ENCODE peak calls at places on chromosomes 3 and 15, in seven cellular contexts. R is mucosa of descending colon; H is MCF 10A; D is SW480; Z is stimulated activated CD8-positive, alpha-beta memory T cell treated with anti-CD3 and anti-CD28 coated beads, Interleukin-2, amount 100 ng/mL, for 48 hours; P is ovary; J is CD8-positive, alpha-beta memory T cell. G is an unnamed sample.

GRCh38 chr3:184727357-184728060 is 15.6 kb upstream of the MAGEF1 start:
- DNase-seq in R (no peak), H (peak; percentile 90), D (peak; percentile 86), Z (peak; percentile 13), P (peak; percentile 64), J (no peak), G (peak; percentile 37)

GRCh38 chr15:37877851-37878577 is 56.4 kb upstream of the TMCO5A start:
- DNase-seq in R (no peak), H (peak; percentile 25), D (no peak), Z (no peak), P (no peak), J (no peak), G (no peak)

GRCh38 chr3:127226946-127227842 is 34.3 kb downstream of the PRR23E start:
- DNase-seq in R (no peak), H (peak; percentile 47), D (peak; percentile 82), Z (no peak), P (no peak), J (no peak), G (no peak)

GRCh38 chr3:77159182-77159581 is 119.3 kb downstream of the ROBO2 start:
- DNase-seq in R (no peak), H (no peak), D (no peak), Z (no peak), P (no peak), J (no peak), G (no peak)

GRCh38 chr3:67296039-67296892 is 298.2 kb downstream of the KBTBD8 start:
- DNase-seq in R (no peak), H (no peak), D (no peak), Z (no peak), P (no peak), J (no peak), G (peak; percentile 63)

GRCh38 chr15:82832601-82833209 is 23.3 kb downstream of the WHAMM start:
- DNase-seq in R (no peak), H (peak; percentile 76), D (peak; percentile 61), Z (peak; percentile 19), P (no peak), J (no peak), G (peak; percentile 89)

GRCh38 chr3:115401891-115402501 is 221.3 kb upstream of the GAP43 start:
- DNase-seq in R (no peak), H (peak; percentile 49), D (peak; percentile 59), Z (no peak), P (no peak), J (no peak), G (no peak)

GRCh38 chr3:186277268-186277909 is 84.6 kb downstream of the DGKG start:
- DNase-seq in R (no peak), H (peak; percentile 54), D (peak; percentile 68), Z (no peak), P (no peak), J (no peak), G (no peak)

GRCh38 chr3:188594137-188594536 is 440.2 kb downstream of the LPP start:
- DNase-seq in R (no peak), H (peak; percentile 77), D (no peak), Z (no peak), P (no peak), J (no peak), G (peak; percentile 58)

GRCh38 chr15:74682954-74683353 is 12.9 kb downstream of the EDC3 start:
- DNase-seq in R (no peak), H (no peak), D (no peak), Z (no peak), P (no peak), J (no peak), G (no peak)

GRCh38 chr3:111845996-111846395 is 13.1 kb upstream of the PHLDB2 start:
- DNase-seq in R (no peak), H (no peak), D (peak; percentile 46), Z (no peak), P (no peak), J (no peak), G (no peak)

GRCh38 chr3:177838951-177839350 is 641.7 kb upstream of the TBL1XR1 start:
- DNase-seq in R (no peak), H (no peak), D (no peak), Z (no peak), P (no peak), J (no peak), G (no peak)

GRCh38 chr3:128867200-128868125 is 12.0 kb upstream of the ACAD9 start:
- DNase-seq in R (no peak), H (peak; percentile 65), D (no peak), Z (no peak), P (no peak), J (no peak), G (no peak)

GRCh38 chr3:44981220-44981619 is 5.2 kb downstream of the EXOSC7 start:
- DNase-seq in R (no peak), H (no peak), D (no peak), Z (no peak), P (no peak), J (no peak), G (no peak)

GRCh38 chr3:85801955-85802354 is 843.2 kb downstream of the CADM2 start:
- DNase-seq in R (no peak), H (peak; percentile 17), D (peak; percentile 6), Z (no peak), P (no peak), J (no peak), G (no peak)

GRCh38 chr3:24525022-24525421 is 30.4 kb upstream of the THRB start:
- DNase-seq in R (no peak), H (no peak), D (no peak), Z (no peak), P (no peak), J (no peak), G (no peak)

GRCh38 chr15:69325456-69325971 is 26.8 kb downstream of the PAQR5 start:
- DNase-seq in R (no peak), H (no peak), D (no peak), Z (no peak), P (no peak), J (no peak), G (no peak)

GRCh38 chr3:40258064-40258463 is 51.4 kb upstream of the EIF1B start:
- DNase-seq in R (no peak), H (no peak), D (no peak), Z (no peak), P (no peak), J (no peak), G (no peak)

GRCh38 chr15:60840306-60840702 is 361.4 kb upstream of the ICE2 start:
- DNase-seq in R (no peak), H (peak; percentile 27), D (peak; percentile 26), Z (no peak), P (no peak), J (peak; percentile 3), G (no peak)

GRCh38 chr15:35724626-35725025 is 178.7 kb upstream of the DPH6 start:
- DNase-seq in R (no peak), H (no peak), D (no peak), Z (no peak), P (no peak), J (no peak), G (no peak)

GRCh38 chr3:111311709-111312235 is 230.2 kb upstream of the CD96 start:
- DNase-seq in R (no peak), H (no peak), D (no peak), Z (no peak), P (no peak), J (no peak), G (no peak)

GRCh38 chr3:152089528-152089927 is 179.2 kb upstream of the MBNL1 start:
- DNase-seq in R (no peak), H (no peak), D (no peak), Z (no peak), P (no peak), J (no peak), G (no peak)

GRCh38 chr3:54882114-54882833 is 45.6 kb downstream of the LRTM1 start:
- DNase-seq in R (no peak), H (peak; percentile 88), D (no peak), Z (no peak), P (no peak), J (no peak), G (peak; percentile 75)

GRCh38 chr3:194219826-194220407 is 84.0 kb downstream of the HES1 start:
- DNase-seq in R (no peak), H (no peak), D (no peak), Z (no peak), P (no peak), J (no peak), G (no peak)